ENCODE peak calls at places on chromosomes 16 and 17, in four cellular contexts. R is astrocyte of the cerebellum, C is HFFc6, N is ovary. T is an unnamed sample.

GRCh38 chr16:83215417-83216001 is 588.7 kb downstream of the CDH13 start:
- DNase-seq in R (peak), C (peak), N (no peak), T (no peak)

GRCh38 chr16:49643429-49644142 is 212.3 kb downstream of the ZNF423 start:
- DNase-seq in R (peak), C (peak), N (no peak), T (no peak)

GRCh38 chr16:85419503-85420408 is 193.4 kb upstream of the GSE1 start:
- DNase-seq in R (no peak), C (no peak), N (peak), T (peak)

GRCh38 chr17:76824103-76824502 is 44.1 kb upstream of the MGAT5B start:
- DNase-seq in R (no peak), C (no peak), N (no peak), T (no peak)

GRCh38 chr17:76492989-76493501 is 8.2 kb downstream of the RHBDF2 start:
- DNase-seq in R (peak), C (peak), N (no peak), T (peak)

GRCh38 chr17:17572010-17572785 is 19.3 kb downstream of the PEMT start:
- DNase-seq in R (no peak), C (no peak), N (no peak), T (no peak)

GRCh38 chr17:76046064-76046463 is 19.0 kb upstream of the EVPL start:
- DNase-seq in R (no peak), C (no peak), N (no peak), T (no peak)

GRCh38 chr17:16516594-16517018 is 24.6 kb upstream of the LRRC75A start:
- DNase-seq in R (peak), C (peak), N (peak), T (no peak)

GRCh38 chr17:15498107-15498506 is 30.7 kb upstream of the CDRT4 start:
- DNase-seq in R (no peak), C (no peak), N (no peak), T (no peak)

GRCh38 chr17:56678249-56679144 is 85.0 kb downstream of the NOG start:
- DNase-seq in R (no peak), C (no peak), N (no peak), T (no peak)

GRCh38 chr16:74700206-74701040 is at the start of gene MLKL:
- DNase-seq in R (no peak), C (peak), N (no peak), T (peak)

GRCh38 chr17:27560668-27561067 is 70.3 kb upstream of the LGALS9 start:
- DNase-seq in R (no peak), C (no peak), N (peak), T (peak)

GRCh38 chr17:36124879-36125824 is 21.5 kb downstream of the CCL4 start:
- DNase-seq in R (no peak), C (no peak), N (no peak), T (no peak)

GRCh38 chr17:77535435-77535834 is 394.7 kb downstream of the SEC14L1 start:
- DNase-seq in R (no peak), C (no peak), N (no peak), T (no peak)

GRCh38 chr17:75152971-75153853 is 1.1 kb downstream of the JPT1 start:
- DNase-seq in R (no peak), C (peak), N (peak), T (no peak)

GRCh38 chr17:6506679-6507231 is 49.6 kb downstream of the PITPNM3 start:
- DNase-seq in R (no peak), C (peak), N (peak), T (peak)

GRCh38 chr16:84278333-84278732 is 16.3 kb upstream of the WFDC1 start:
- DNase-seq in R (no peak), C (no peak), N (no peak), T (no peak)

GRCh38 chr17:40374965-40375498 is 10.5 kb upstream of the GJD3 start:
- DNase-seq in R (no peak), C (no peak), N (no peak), T (no peak)

GRCh38 chr16:11163761-11164261 is 92.2 kb downstream of the SOCS1 start:
- DNase-seq in R (no peak), C (no peak), N (no peak), T (no peak)

GRCh38 chr17:48499248-48499647 is 31.6 kb downstream of the HOXB1 start:
- DNase-seq in R (no peak), C (no peak), N (no peak), T (no peak)

GRCh38 chr17:28685366-28685765 is 23.4 kb downstream of the SUPT6H start:
- DNase-seq in R (no peak), C (no peak), N (no peak), T (no peak)

GRCh38 chr17:17416007-17416399 is 60.8 kb upstream of the MED9 start:
- DNase-seq in R (no peak), C (peak), N (no peak), T (no peak)

GRCh38 chr17:67322039-67322787 is 44.2 kb downstream of the PSMD12 start:
- DNase-seq in R (no peak), C (no peak), N (no peak), T (no peak)

GRCh38 chr17:79026345-79027273 is 2.6 kb downstream of the C1QTNF1 start:
- DNase-seq in R (no peak), C (peak), N (peak), T (no peak)

GRCh38 chr17:11598274-11599221 is at the start of gene DNAH9:
- DNase-seq in R (peak), C (no peak), N (peak), T (peak)

GRCh38 chr17:36123431-36123830 is 19.8 kb downstream of the CCL4 start:
- DNase-seq in R (no peak), C (no peak), N (no peak), T (no peak)

GRCh38 chr16:74438492-74438979 is 17.3 kb upstream of the CLEC18B start:
- DNase-seq in R (no peak), C (no peak), N (no peak), T (no peak)

GRCh38 chr17:41486809-41487530 is 2.7 kb downstream of the KRT36 start:
- DNase-seq in R (no peak), C (no peak), N (no peak), T (peak)

GRCh38 chr16:27374794-27375499 is 27.0 kb upstream of the IL21R start:
- DNase-seq in R (peak), C (peak), N (peak), T (peak)

GRCh38 chr17:41567317-41567716 is 4.5 kb downstream of the KRT9 start:
- DNase-seq in R (no peak), C (no peak), N (no peak), T (no peak)

GRCh38 chr17:28343491-28343932 is 8.0 kb downstream of the TNFAIP1 start:
- DNase-seq in R (no peak), C (no peak), N (no peak), T (no peak)

GRCh38 chr17:58329808-58330543 is 1.4 kb upstream of the TSPOAP1 start:
- DNase-seq in R (no peak), C (no peak), N (no peak), T (peak)

GRCh38 chr16:28561557-28562187 is 8.0 kb downstream of the SGF29 start:
- DNase-seq in R (no peak), C (no peak), N (no peak), T (no peak)

GRCh38 chr17:63191610-63192009 is 225.6 kb downstream of the TANC2 start:
- DNase-seq in R (no peak), C (no peak), N (no peak), T (peak)

GRCh38 chr16:27179500-27180072 is 23.7 kb upstream of the KDM8 start:
- DNase-seq in R (peak), C (peak), N (peak), T (peak)

GRCh38 chr16:9966569-9967157 is 215.6 kb downstream of the GRIN2A start:
- DNase-seq in R (peak), C (peak), N (no peak), T (no peak)

GRCh38 chr17:50785942-50786570 is 18.7 kb upstream of the ANKRD40CL start:
- DNase-seq in R (peak), C (peak), N (no peak), T (no peak)

GRCh38 chr17:50169121-50169764 is 3.4 kb downstream of the SGCA start:
- DNase-seq in R (peak), C (peak), N (peak), T (peak)

GRCh38 chr16:70804153-70804728 is 3.3 kb upstream of the VAC14 start:
- DNase-seq in R (peak), C (peak), N (no peak), T (no peak)

GRCh38 chr16:30519120-30520049 is 7.0 kb downstream of the ZNF768 start:
- DNase-seq in R (no peak), C (no peak), N (no peak), T (no peak)

DNA sequence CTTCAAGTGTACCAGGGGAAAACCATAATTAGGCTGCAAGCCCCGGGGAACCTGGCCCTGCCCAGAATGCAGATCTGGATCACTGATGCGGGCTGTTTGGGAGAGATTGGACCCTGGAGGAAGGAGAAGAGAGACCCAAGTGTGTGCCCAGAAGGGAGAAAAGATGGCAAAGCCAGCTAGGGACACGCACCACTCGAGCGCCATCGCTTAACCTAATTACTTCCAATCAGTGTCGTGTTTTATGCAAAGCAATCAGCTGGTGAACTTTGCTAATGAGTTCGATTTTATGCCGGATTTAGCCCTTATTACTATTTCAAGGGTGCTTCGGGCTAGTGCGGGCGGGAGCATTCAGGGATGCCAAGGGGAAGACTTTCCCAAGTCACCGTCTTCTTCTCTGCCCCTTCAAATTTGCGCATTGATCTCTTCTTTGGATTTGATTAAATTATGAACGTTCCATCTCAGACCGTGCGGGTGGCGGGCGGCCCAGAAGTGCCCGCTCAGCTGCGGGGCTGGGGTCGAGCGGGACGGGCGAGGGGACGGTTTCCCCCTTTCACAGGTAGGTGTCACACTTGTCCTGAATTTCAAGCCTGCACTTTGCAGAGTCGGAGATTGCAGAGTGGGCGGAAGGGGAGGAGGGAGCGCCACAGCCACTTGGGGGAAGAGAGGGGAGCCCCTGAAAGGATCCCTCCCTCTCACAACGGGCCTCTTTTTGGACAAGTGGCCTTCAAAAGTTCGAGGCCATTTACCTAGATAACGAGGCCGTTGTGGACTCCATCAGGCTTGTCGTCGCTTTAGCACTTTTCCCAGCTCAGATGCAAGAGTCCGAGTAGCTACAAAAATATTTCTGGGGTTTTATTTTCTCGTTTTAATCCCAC is 4.1 kb downstream of the IRX5 start:
- DNase-seq in R (no peak), C (no peak), N (no peak), T (peak)
- TF ChIP-seq CTCF in R (peak), C (peak), N (no peak), T (no peak)

GRCh38 chr16:721765-722481 is 977 bp downstream of the ANTKMT start:
- DNase-seq in R (no peak), C (no peak), N (no peak), T (no peak)

GRCh38 chr16:720990-721764 is at the start of gene ANTKMT:
- DNase-seq in R (no peak), C (peak), N (peak), T (peak)

GRCh38 chr16:724188-725040 is 1.8 kb downstream of the CCDC78 start:
- DNase-seq in R (no peak), C (no peak), N (no peak), T (no peak)

GRCh38 chr16:723695-724094 is 2.5 kb downstream of the CCDC78 start:
- DNase-seq in R (no peak), C (no peak), N (no peak), T (no peak)

DNA sequence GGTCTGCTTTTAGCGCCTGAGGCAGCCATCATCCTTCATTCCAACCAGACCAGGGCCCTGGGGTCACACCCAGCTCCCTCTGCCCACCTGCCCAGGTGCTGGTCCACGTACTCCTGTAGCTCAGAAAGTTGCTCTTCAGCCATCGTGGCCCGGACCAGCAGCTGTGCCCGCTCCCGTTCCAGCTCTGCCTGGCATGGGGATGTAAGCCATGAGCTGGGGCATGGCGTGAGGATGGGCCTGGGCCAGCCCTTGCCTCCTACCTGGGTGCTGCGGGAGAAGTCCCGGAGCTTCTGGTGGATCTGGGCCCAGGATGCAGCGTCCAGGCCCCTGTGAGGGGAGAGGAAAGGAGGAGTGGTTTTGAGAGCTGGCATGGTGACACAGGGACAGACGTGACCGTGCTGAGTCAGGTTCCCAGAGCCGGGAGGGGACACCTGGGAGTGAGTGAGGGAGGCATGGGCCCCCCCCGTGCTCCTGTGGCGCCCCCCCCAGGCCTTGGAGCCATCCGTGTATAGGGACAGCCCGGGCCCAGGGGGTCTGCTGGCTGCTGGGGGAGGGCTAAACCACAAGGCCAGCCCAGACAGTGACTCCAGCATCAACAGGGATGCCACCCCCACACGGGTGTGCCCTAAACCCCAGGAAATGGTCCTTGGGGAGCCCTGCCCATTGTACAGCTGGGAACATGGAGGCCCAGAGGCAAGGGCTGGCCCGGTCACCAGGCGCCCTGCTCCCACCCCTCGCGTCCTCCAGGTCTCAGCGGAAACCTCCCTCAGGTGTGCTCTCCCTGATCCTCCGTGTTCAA is 2.1 kb downstream of the ANTKMT start:
- DNase-seq in R (no peak), C (no peak), N (no peak), T (no peak)
- TF ChIP-seq CTCF in R (no peak), C (no peak), N (no peak), T (no peak)

DNA sequence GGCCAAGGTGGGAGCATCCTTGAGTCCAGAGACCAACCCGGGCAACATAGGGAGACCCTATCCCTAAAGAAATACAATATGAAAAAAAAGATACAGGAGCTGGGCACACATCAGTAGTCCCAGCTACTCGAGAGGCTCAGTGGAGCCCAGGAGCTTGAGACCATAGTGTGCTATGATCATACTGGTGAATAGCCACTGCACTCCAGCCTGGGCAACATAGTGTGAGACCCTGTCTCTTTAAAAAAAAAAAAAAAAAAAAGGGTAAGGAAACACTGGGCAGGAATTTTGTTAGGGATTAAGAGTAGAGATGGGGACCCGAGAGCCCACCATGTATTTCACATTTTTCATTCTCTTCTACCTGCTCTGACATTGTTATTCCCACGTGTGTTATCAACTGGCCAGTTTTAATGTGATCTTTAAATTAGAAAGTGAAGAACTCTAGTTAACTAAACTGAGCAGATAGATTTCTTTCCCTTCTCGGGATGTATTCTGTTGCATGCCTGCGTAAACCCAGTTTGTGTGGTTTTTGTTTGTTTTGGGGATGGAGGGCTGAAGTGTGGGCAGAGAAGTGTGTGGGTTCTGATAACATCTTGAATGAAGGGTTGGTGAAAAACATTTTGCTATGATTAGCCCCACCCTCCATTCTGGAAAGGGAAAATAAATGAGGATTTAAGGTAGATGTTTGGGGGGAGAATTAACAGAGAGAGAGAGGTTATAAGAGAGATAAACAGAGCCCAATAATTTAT is 17.2 kb upstream of the SNTB2 start:
- DNase-seq in R (no peak), C (no peak), N (no peak), T (no peak)
- TF ChIP-seq CTCF in R (no peak), C (no peak), N (no peak), T (no peak)

DNA sequence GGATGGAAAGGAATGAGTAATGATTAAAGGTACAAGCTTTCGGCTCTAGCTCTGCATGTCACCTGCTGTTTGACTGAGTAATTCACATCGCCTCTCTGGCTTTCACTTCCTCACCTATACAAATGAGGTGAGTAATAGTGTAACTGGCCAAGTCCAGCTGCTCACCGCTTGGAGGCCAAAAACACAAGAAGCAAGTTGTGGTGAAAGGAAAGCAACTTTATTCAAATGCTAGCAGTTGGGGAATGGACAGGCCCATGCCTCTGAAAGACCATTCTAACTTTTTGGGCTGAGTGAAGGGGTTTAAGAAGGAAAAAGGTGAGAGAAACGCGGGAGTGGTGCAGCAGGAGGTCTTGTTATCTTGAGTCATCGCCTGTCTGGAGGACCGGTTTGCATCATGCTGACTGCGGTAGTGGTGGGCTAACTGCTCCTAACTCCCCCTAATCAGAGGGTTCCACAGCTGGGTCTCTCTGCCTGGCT is 45.7 kb upstream of the CSNK2A2 start:
- DNase-seq in R (no peak), C (no peak), N (no peak), T (no peak)
- TF ChIP-seq CTCF in R (no peak), C (no peak), N (no peak), T (no peak)

DNA sequence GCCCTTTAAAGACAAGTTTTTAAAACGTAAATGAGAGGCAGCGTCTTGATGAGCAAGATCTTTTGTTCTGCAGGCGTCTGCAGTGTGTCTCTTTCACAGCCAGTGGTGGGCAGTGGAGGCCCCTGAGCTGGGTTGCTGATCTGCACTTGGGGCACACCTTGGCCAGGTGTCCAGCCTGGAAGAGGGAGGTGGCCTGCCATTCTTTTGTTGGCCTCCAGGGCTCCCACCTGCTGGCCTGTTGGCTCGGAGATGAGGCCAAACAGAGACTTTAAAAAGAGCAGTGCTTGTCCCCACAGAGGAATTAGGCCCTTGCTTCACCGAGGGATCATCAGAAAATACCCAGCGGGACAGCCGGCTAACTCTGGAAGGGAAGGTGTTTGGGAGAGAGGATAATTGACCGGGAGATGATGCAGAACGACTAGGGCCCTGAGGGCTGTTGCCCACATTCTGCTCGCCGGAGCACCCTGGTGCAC is 145.9 kb upstream of the PLCG2 start:
- DNase-seq in R (no peak), C (no peak), N (no peak), T (no peak)
- TF ChIP-seq CTCF in R (peak), C (peak), N (no peak), T (no peak)

DNA sequence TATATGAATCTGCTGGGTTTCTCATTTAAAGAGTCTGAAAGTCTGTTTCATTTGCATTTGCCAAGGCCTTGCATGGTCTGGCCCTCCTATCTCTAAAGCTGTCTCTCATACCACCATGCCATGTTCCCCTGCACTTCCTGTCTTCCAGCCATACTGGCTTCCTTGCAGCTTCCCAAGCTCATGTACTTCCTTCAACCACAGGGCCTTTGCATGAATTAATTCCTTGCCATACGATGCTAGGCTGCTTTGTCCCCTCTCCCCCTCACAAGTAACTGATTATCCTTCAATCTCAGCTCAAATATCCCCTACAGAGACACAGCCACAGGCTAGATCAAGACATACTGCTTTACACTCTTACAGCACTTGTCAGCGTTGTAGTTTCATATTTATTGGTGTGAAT is 5.8 kb downstream of the CRYM start:
- DNase-seq in R (no peak), C (no peak), N (no peak), T (no peak)
- TF ChIP-seq CTCF in R (no peak), C (no peak), N (no peak), T (no peak)

T was measured in lower lobe of right lung.